ENCODE peak calls at places on chromosomes 7 and 10, in seven cellular contexts. S is WERI-Rb-1; L is AG08395; F is GM12865; P is NCI-H460; G is PC-9; H is stimulated activated naive B cell treated with anti-CD40 and anti-IgM and Interleukin-4, amounts not matched to agents 10 μg/mL and 1 μg/mL and 100 μg/mL, for 72 hours. M is an unnamed sample.

GRCh38 chr10:89785095-89785494 is 83.7 kb downstream of the KIF20B start:
- DNase-seq in G (no peak), S (no peak), L (no peak), H (no peak), P (no peak), F (no peak), M (no peak)

GRCh38 chr10:92242910-92243671 is 47.8 kb downstream of the CPEB3 start:
- DNase-seq in L (peak), G (peak), H (peak), P (peak), F (peak), S (peak), M (peak)

GRCh38 chr7:105932835-105933477 is 30.1 kb upstream of the CDHR3 start:
- DNase-seq in S (no peak), P (no peak), L (peak), G (no peak), H (no peak), F (no peak), M (no peak)

GRCh38 chr10:3774814-3775670 is 10.0 kb downstream of the KLF6 start:
- DNase-seq in G (no peak), S (peak), H (no peak), P (no peak), F (peak), L (peak), M (peak)

GRCh38 chr7:44964831-44965440 is 13.9 kb downstream of the MYO1G start:
- DNase-seq in P (no peak), G (no peak), H (no peak), F (no peak), S (no peak), L (no peak), M (no peak)

GRCh38 chr10:86207226-86207625 is 159.4 kb downstream of the GRID1 start:
- DNase-seq in S (no peak), H (no peak), P (no peak), L (no peak), G (no peak), F (no peak), M (no peak)

GRCh38 chr10:46547881-46548780 is 8.3 kb downstream of the GPRIN2 start:
- DNase-seq in P (no peak), L (no peak), S (peak), H (no peak), F (no peak), G (no peak), M (peak)

GRCh38 chr10:104582966-104583365 is 58.1 kb upstream of the SORCS3 start:
- DNase-seq in P (no peak), S (no peak), G (no peak), F (no peak), H (no peak), L (no peak), M (no peak)

GRCh38 chr10:32333849-32334248 is 13.1 kb downstream of the EPC1 start:
- DNase-seq in S (no peak), F (peak), H (no peak), L (no peak), P (no peak), G (no peak), M (no peak)

GRCh38 chr7:27143022-27143949 is at the start of gene HOXA5:
- DNase-seq in F (peak), P (no peak), L (no peak), G (no peak), H (peak), S (peak), M (no peak)

GRCh38 chr7:101707587-101707986 is 78.5 kb upstream of the MYL10 start:
- DNase-seq in G (no peak), F (no peak), L (no peak), H (no peak), P (no peak), S (no peak), M (no peak)

GRCh38 chr10:18649364-18649959 is 1.9 kb downstream of the NSUN6 start:
- DNase-seq in S (no peak), H (no peak), G (no peak), F (no peak), P (no peak), L (no peak), M (no peak)

GRCh38 chr7:8325067-8325466 is 63.1 kb upstream of the ICA1 start:
- DNase-seq in S (no peak), F (no peak), H (no peak), L (no peak), G (no peak), P (no peak), M (no peak)

M was measured in Calu3.